ENCODE peak calls at places on chromosome 11, in nine cellular contexts. One of them, this sample, is unnamed.

GRCh38 chr11:77505956-77506355 is 32.1 kb upstream of the PAK1 start:
- DNase-seq in foreskin fibroblast: no peak
- DNase-seq in cardiac fibroblast: no peak
- DNase-seq in mucosa of descending colon: no peak
- DNase-seq in fibroblast of mammary gland: no peak
- DNase-seq in PC-9: no peak
- DNase-seq in IMR-90: no peak
- DNase-seq in spleen: no peak
- DNase-seq in CD8-positive, alpha-beta T cell: no peak
- DNase-seq in this sample: no peak

GRCh38 chr11:72739240-72740059 is 12.8 kb downstream of the ARAP1 start:
- DNase-seq in foreskin fibroblast: no peak
- DNase-seq in cardiac fibroblast: no peak
- DNase-seq in mucosa of descending colon: peak; percentile 51
- DNase-seq in fibroblast of mammary gland: no peak
- DNase-seq in PC-9: no peak
- DNase-seq in IMR-90: no peak
- DNase-seq in spleen: peak; percentile 85
- DNase-seq in CD8-positive, alpha-beta T cell: no peak
- DNase-seq in this sample: no peak

GRCh38 chr11:83162377-83162776 is 5.4 kb downstream of the PCF11 start:
- DNase-seq in foreskin fibroblast: no peak
- DNase-seq in cardiac fibroblast: no peak
- DNase-seq in mucosa of descending colon: no peak
- DNase-seq in fibroblast of mammary gland: peak; percentile 14
- DNase-seq in PC-9: no peak
- DNase-seq in IMR-90: peak; percentile 16
- DNase-seq in spleen: no peak
- DNase-seq in CD8-positive, alpha-beta T cell: no peak
- DNase-seq in this sample: peak; percentile 33

GRCh38 chr11:72703281-72704008 is 29.2 kb upstream of the PDE2A start:
- DNase-seq in foreskin fibroblast: peak; percentile 89
- DNase-seq in cardiac fibroblast: peak; percentile 94
- DNase-seq in mucosa of descending colon: peak; percentile 75
- DNase-seq in fibroblast of mammary gland: peak; percentile 75
- DNase-seq in PC-9: no peak
- DNase-seq in IMR-90: peak; percentile 63
- DNase-seq in spleen: no peak
- DNase-seq in CD8-positive, alpha-beta T cell: no peak
- DNase-seq in this sample: no peak

GRCh38 chr11:69854719-69855118 is 35.5 kb upstream of the FGF3 start:
- DNase-seq in foreskin fibroblast: peak; percentile 74
- DNase-seq in cardiac fibroblast: peak; percentile 17
- DNase-seq in mucosa of descending colon: no peak
- DNase-seq in fibroblast of mammary gland: peak; percentile 46
- DNase-seq in PC-9: peak; percentile 60
- DNase-seq in IMR-90: peak; percentile 50
- DNase-seq in spleen: no peak
- DNase-seq in CD8-positive, alpha-beta T cell: no peak
- DNase-seq in this sample: no peak

GRCh38 chr11:45150301-45150700 is 3.9 kb downstream of the PRDM11 start:
- DNase-seq in foreskin fibroblast: no peak
- DNase-seq in cardiac fibroblast: no peak
- DNase-seq in mucosa of descending colon: no peak
- DNase-seq in fibroblast of mammary gland: no peak
- DNase-seq in PC-9: no peak
- DNase-seq in IMR-90: no peak
- DNase-seq in spleen: peak; percentile 42
- DNase-seq in CD8-positive, alpha-beta T cell: no peak
- DNase-seq in this sample: no peak

GRCh38 chr11:70127653-70128434 is 49.7 kb downstream of the ANO1 start:
- DNase-seq in foreskin fibroblast: peak; percentile 20
- DNase-seq in cardiac fibroblast: no peak
- DNase-seq in mucosa of descending colon: no peak
- DNase-seq in fibroblast of mammary gland: no peak
- DNase-seq in PC-9: no peak
- DNase-seq in IMR-90: peak; percentile 24
- DNase-seq in spleen: no peak
- DNase-seq in CD8-positive, alpha-beta T cell: no peak
- DNase-seq in this sample: no peak

GRCh38 chr11:12600829-12601228 is 73.4 kb upstream of the TEAD1 start:
- DNase-seq in foreskin fibroblast: no peak
- DNase-seq in cardiac fibroblast: no peak
- DNase-seq in mucosa of descending colon: no peak
- DNase-seq in fibroblast of mammary gland: no peak
- DNase-seq in PC-9: no peak
- DNase-seq in IMR-90: no peak
- DNase-seq in spleen: no peak
- DNase-seq in CD8-positive, alpha-beta T cell: no peak
- DNase-seq in this sample: no peak

GRCh38 chr11:28448186-28448585 is 340.0 kb downstream of the METTL15 start:
- DNase-seq in foreskin fibroblast: peak; percentile 20
- DNase-seq in cardiac fibroblast: no peak
- DNase-seq in mucosa of descending colon: no peak
- DNase-seq in fibroblast of mammary gland: no peak
- DNase-seq in PC-9: no peak
- DNase-seq in IMR-90: peak; percentile 21
- DNase-seq in spleen: no peak
- DNase-seq in CD8-positive, alpha-beta T cell: no peak
- DNase-seq in this sample: no peak

GRCh38 chr11:75270896-75271415 is 30.4 kb downstream of the TPBGL start:
- DNase-seq in foreskin fibroblast: peak; percentile 65
- DNase-seq in cardiac fibroblast: no peak
- DNase-seq in mucosa of descending colon: no peak
- DNase-seq in fibroblast of mammary gland: peak; percentile 31
- DNase-seq in PC-9: no peak
- DNase-seq in IMR-90: peak; percentile 27
- DNase-seq in spleen: peak; percentile 56
- DNase-seq in CD8-positive, alpha-beta T cell: no peak
- DNase-seq in this sample: peak; percentile 50
- TF ChIP-seq CTCF in foreskin fibroblast: peak; percentile 19
- TF ChIP-seq CTCF in cardiac fibroblast: peak; percentile 48
- TF ChIP-seq CTCF in mucosa of descending colon: no peak
- TF ChIP-seq CTCF in fibroblast of mammary gland: peak; percentile 45
- TF ChIP-seq CTCF in PC-9: peak; percentile 68
- TF ChIP-seq CTCF in IMR-90: peak; percentile 40
- TF ChIP-seq CTCF in spleen: peak; percentile 19
- TF ChIP-seq CTCF in CD8-positive, alpha-beta T cell: peak; percentile 48
- TF ChIP-seq CTCF in this sample: peak; percentile 47

DNA sequence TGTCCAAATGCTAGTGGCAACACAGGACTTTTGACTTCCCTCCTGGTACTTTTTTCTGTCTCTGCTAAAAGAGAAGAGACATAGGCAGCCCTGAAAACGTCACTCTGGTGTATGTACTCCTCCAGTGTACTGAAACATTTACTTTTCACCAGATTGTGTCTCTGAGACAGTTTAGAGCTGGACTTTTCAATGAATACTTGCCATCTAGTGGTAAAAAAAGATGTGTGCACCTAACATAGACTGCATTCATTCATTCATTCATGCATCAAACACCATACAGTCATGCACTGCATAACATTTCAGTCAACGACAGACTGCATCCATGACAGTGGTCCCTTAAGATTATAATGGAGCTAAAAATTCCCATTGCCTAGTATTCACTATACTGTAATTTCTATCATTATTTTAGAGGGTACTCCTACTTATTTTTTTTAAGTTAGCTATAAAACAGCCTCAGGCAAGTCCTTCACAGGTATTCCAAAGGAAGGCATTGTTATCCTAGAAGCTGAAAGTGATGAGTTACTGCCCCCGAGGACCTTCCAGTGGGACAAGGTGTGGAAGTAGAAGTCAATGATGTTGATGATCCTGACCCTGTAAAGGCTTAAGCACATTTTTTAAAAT is 186.2 kb downstream of the SPON1 start:
- DNase-seq in foreskin fibroblast: peak; percentile 65
- DNase-seq in cardiac fibroblast: peak; percentile 63
- DNase-seq in mucosa of descending colon: no peak
- DNase-seq in fibroblast of mammary gland: peak; percentile 59
- DNase-seq in PC-9: no peak
- DNase-seq in IMR-90: peak; percentile 44
- DNase-seq in spleen: no peak
- DNase-seq in CD8-positive, alpha-beta T cell: no peak
- DNase-seq in this sample: no peak
- TF ChIP-seq CTCF in foreskin fibroblast: peak; percentile 55
- TF ChIP-seq CTCF in cardiac fibroblast: peak; percentile 39
- TF ChIP-seq CTCF in mucosa of descending colon: peak; percentile 42
- TF ChIP-seq CTCF in fibroblast of mammary gland: peak; percentile 71
- TF ChIP-seq CTCF in PC-9: peak; percentile 66
- TF ChIP-seq CTCF in IMR-90: peak; percentile 66
- TF ChIP-seq CTCF in spleen: peak; percentile 42
- TF ChIP-seq CTCF in CD8-positive, alpha-beta T cell: peak; percentile 75
- TF ChIP-seq CTCF in this sample: peak; percentile 51

GRCh38 chr11:118147502-118147901 is 5.1 kb downstream of the SCN4B start:
- DNase-seq in foreskin fibroblast: no peak
- DNase-seq in cardiac fibroblast: no peak
- DNase-seq in mucosa of descending colon: no peak
- DNase-seq in fibroblast of mammary gland: no peak
- DNase-seq in PC-9: no peak
- DNase-seq in IMR-90: no peak
- DNase-seq in spleen: no peak
- DNase-seq in CD8-positive, alpha-beta T cell: no peak
- DNase-seq in this sample: no peak

GRCh38 chr11:118151421-118151820 is 1.2 kb downstream of the SCN4B start:
- DNase-seq in foreskin fibroblast: no peak
- DNase-seq in cardiac fibroblast: no peak
- DNase-seq in mucosa of descending colon: no peak
- DNase-seq in fibroblast of mammary gland: no peak
- DNase-seq in PC-9: no peak
- DNase-seq in IMR-90: peak; percentile 4
- DNase-seq in spleen: no peak
- DNase-seq in CD8-positive, alpha-beta T cell: no peak
- DNase-seq in this sample: no peak

GRCh38 chr11:118148877-118149276 is 3.7 kb downstream of the SCN4B start:
- DNase-seq in foreskin fibroblast: peak; percentile 50
- DNase-seq in cardiac fibroblast: no peak
- DNase-seq in mucosa of descending colon: no peak
- DNase-seq in fibroblast of mammary gland: no peak
- DNase-seq in PC-9: no peak
- DNase-seq in IMR-90: no peak
- DNase-seq in spleen: no peak
- DNase-seq in CD8-positive, alpha-beta T cell: no peak
- DNase-seq in this sample: no peak

GRCh38 chr11:118148240-118148639 is 4.4 kb downstream of the SCN4B start:
- DNase-seq in foreskin fibroblast: no peak
- DNase-seq in cardiac fibroblast: no peak
- DNase-seq in mucosa of descending colon: no peak
- DNase-seq in fibroblast of mammary gland: no peak
- DNase-seq in PC-9: no peak
- DNase-seq in IMR-90: no peak
- DNase-seq in spleen: no peak
- DNase-seq in CD8-positive, alpha-beta T cell: no peak
- DNase-seq in this sample: no peak

GRCh38 chr11:118149493-118149892 is 3.1 kb downstream of the SCN4B start:
- DNase-seq in foreskin fibroblast: no peak
- DNase-seq in cardiac fibroblast: no peak
- DNase-seq in mucosa of descending colon: no peak
- DNase-seq in fibroblast of mammary gland: no peak
- DNase-seq in PC-9: no peak
- DNase-seq in IMR-90: no peak
- DNase-seq in spleen: no peak
- DNase-seq in CD8-positive, alpha-beta T cell: no peak
- DNase-seq in this sample: no peak
- TF ChIP-seq CTCF in foreskin fibroblast: no peak
- TF ChIP-seq CTCF in cardiac fibroblast: no peak
- TF ChIP-seq CTCF in mucosa of descending colon: no peak
- TF ChIP-seq CTCF in fibroblast of mammary gland: no peak
- TF ChIP-seq CTCF in PC-9: no peak
- TF ChIP-seq CTCF in IMR-90: no peak
- TF ChIP-seq CTCF in spleen: no peak
- TF ChIP-seq CTCF in CD8-positive, alpha-beta T cell: no peak
- TF ChIP-seq CTCF in this sample: no peak

DNA sequence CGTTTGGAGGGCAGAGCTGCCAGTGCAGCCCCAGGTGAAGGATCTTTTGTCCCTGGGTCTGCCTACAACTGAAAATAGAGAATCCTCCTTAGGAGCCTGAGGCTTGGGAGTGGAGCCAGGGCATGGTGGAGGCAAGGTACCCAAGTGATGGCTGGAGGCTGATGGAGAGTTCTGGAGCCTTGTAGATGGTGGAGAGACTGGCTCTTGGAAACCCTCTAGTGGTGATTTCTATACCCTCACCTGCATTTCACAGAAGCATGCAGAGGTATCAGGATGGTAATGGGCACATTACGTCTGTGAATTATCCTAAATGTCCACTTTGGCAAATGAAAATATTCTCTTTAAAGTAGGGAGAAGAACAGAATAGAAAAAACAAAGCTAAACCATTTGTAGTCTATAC is 44.4 kb downstream of the INSC start:
- DNase-seq in foreskin fibroblast: peak; percentile 76
- DNase-seq in cardiac fibroblast: peak; percentile 33
- DNase-seq in mucosa of descending colon: no peak
- DNase-seq in fibroblast of mammary gland: peak; percentile 77
- DNase-seq in PC-9: no peak
- DNase-seq in IMR-90: peak; percentile 49
- DNase-seq in spleen: no peak
- DNase-seq in CD8-positive, alpha-beta T cell: no peak
- DNase-seq in this sample: peak; percentile 40
- TF ChIP-seq CTCF in foreskin fibroblast: peak; percentile 60
- TF ChIP-seq CTCF in cardiac fibroblast: peak; percentile 78
- TF ChIP-seq CTCF in mucosa of descending colon: no peak
- TF ChIP-seq CTCF in fibroblast of mammary gland: peak; percentile 87
- TF ChIP-seq CTCF in PC-9: peak; percentile 57
- TF ChIP-seq CTCF in IMR-90: peak; percentile 58
- TF ChIP-seq CTCF in spleen: peak; percentile 30
- TF ChIP-seq CTCF in CD8-positive, alpha-beta T cell: no peak
- TF ChIP-seq CTCF in this sample: peak; percentile 33

DNA sequence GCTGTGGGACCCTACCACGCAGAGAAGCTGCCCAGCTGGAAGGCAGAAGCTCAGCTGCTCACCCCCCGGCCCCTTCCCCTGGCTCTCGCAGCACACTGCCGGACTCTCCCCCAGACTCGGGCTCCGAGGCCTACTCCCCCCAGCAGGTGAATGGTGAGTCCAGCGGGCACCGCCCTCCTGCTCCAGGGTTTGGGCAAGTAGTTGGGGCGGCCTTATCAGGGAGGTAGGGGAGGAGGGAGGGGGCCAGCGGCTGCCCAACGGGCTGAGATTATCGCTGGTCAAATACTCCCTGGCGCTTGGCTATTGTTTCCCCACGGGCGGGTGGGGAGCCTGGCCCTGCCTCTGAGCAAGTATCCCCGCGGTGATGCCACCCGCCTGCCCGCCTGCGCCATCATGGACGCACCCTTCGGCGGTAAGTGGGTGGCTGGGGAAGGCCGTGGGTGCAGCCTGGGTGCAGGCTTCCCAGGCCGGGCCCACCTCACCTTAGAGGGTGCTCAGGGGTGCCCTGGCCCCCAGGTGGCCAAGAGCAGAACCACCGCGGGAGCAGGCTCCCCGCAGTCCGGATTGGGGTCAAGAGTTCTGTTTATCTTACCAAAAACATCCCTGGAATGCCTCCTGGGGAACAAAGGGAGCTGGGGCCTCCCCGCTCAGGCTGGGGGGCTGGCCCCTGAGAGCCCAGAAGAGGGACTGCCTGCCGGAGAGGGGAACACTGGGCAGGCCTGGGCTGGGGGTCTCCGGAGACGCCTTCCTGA is 16.9 kb downstream of the MYRF start:
- DNase-seq in foreskin fibroblast: peak; percentile 44
- DNase-seq in cardiac fibroblast: peak; percentile 67
- DNase-seq in mucosa of descending colon: no peak
- DNase-seq in fibroblast of mammary gland: no peak
- DNase-seq in PC-9: peak; percentile 17
- DNase-seq in IMR-90: peak; percentile 48
- DNase-seq in spleen: no peak
- DNase-seq in CD8-positive, alpha-beta T cell: no peak
- DNase-seq in this sample: no peak
- TF ChIP-seq CTCF in foreskin fibroblast: peak; percentile 5
- TF ChIP-seq CTCF in cardiac fibroblast: peak; percentile 32
- TF ChIP-seq CTCF in mucosa of descending colon: no peak
- TF ChIP-seq CTCF in fibroblast of mammary gland: no peak
- TF ChIP-seq CTCF in PC-9: peak; percentile 29
- TF ChIP-seq CTCF in IMR-90: peak; percentile 47
- TF ChIP-seq CTCF in spleen: no peak
- TF ChIP-seq CTCF in CD8-positive, alpha-beta T cell: no peak
- TF ChIP-seq CTCF in this sample: no peak

This sample was measured in GM13977.